ENCODE peak calls at places on chromosomes 2 and 18, in eight cellular contexts. D is HCT116, M is body of pancreas, N is H54, S is Peyer's patch, V is IMR-90, G is HepG2, T is thyroid gland. W is an unnamed sample.

GRCh38 chr2:64992218-64992617 is 3.0 kb downstream of the SLC1A4 start:
- DNase-seq in D (no peak), G (no peak), N (no peak), V (no peak), S (no peak), T (no peak), M (no peak), W (no peak)

GRCh38 chr2:204255469-204255868 is 289.8 kb upstream of the PARD3B start:
- DNase-seq in S (no peak), T (no peak), G (no peak), D (no peak), V (no peak), M (no peak), N (no peak), W (no peak)

GRCh38 chr2:205730701-205731271 is 48.5 kb downstream of the NRP2 start:
- DNase-seq in N (no peak), G (no peak), S (no peak), D (no peak), M (no peak), T (no peak), V (peak), W (no peak)

GRCh38 chr2:39068757-39069515 is 51.9 kb downstream of the SOS1 start:
- DNase-seq in V (peak), N (no peak), D (no peak), S (no peak), T (no peak), M (no peak), G (no peak), W (peak)

GRCh38 chr18:12046751-12047335 is 46.8 kb upstream of the ANKRD62 start:
- DNase-seq in M (no peak), N (no peak), V (no peak), D (no peak), T (no peak), S (no peak), G (no peak), W (no peak)

GRCh38 chr18:8765692-8766463 is 60.5 kb downstream of the MTCL1 start:
- DNase-seq in T (no peak), N (no peak), M (no peak), V (no peak), G (no peak), S (no peak), D (peak), W (no peak)

GRCh38 chr2:77397763-77398162 is 124.4 kb downstream of the LRRTM4 start:
- DNase-seq in S (no peak), M (no peak), D (no peak), G (no peak), V (no peak), N (no peak), T (no peak), W (no peak)

GRCh38 chr2:29706171-29706690 is 215.2 kb downstream of the ALK start:
- DNase-seq in V (no peak), M (no peak), N (no peak), T (no peak), S (no peak), D (no peak), G (no peak), W (no peak)

GRCh38 chr2:149042881-149043280 is 4.4 kb downstream of the LYPD6B start:
- DNase-seq in S (no peak), N (no peak), G (no peak), T (no peak), M (no peak), V (no peak), D (no peak), W (no peak)

GRCh38 chr2:198762456-198762855 is 695.3 kb downstream of the SATB2 start:
- DNase-seq in V (no peak), G (no peak), D (no peak), N (no peak), T (no peak), M (no peak), S (no peak), W (no peak)

GRCh38 chr2:149556452-149556851 is 31.1 kb downstream of the MMADHC start:
- DNase-seq in V (no peak), N (no peak), T (no peak), G (no peak), M (no peak), S (no peak), D (no peak), W (no peak)

GRCh38 chr2:18117592-18117991 is 239.1 kb downstream of the KCNS3 start:
- DNase-seq in T (no peak), M (peak), V (peak), G (peak), D (peak), S (no peak), N (peak), W (peak)

GRCh38 chr2:232597362-232598079 is 35.9 kb upstream of the EFHD1 start:
- DNase-seq in N (no peak), S (no peak), T (no peak), M (no peak), D (no peak), G (no peak), V (no peak), W (no peak)

GRCh38 chr2:233816771-233817170 is 37.6 kb downstream of the HJURP start:
- DNase-seq in S (peak), T (no peak), G (no peak), D (no peak), V (no peak), M (peak), N (no peak), W (no peak)

DNA sequence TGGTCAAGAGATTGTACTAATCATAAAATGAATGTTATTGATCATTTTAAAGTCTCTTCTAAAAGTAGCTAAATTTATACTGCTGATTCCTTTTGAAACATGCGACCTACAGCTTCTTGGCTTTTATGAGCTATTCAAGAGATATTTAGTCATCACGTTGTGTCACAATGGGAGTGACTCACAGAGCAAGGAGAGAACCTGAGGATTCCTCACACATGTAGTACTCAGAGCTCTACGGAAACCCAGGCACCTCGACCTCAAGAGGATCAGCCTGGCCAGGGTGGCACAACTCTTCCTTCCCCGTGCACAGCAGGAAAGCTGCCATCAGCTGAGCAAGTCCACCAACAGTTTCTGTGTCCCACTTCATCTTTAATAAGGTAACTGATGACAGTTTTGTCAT is at the start of gene DHRS9:
- DNase-seq in N (peak), D (peak), G (no peak), S (no peak), T (no peak), M (no peak), V (peak), W (no peak)
- TF ChIP-seq POLR2A in N (no peak), D (no peak), G (no peak), S (no peak), T (no peak), M (no peak), V (no peak), W (no peak)

GRCh38 chr2:229921892-229922448 is at the start of gene TRIP12:
- DNase-seq in G (peak), N (peak), T (peak), S (peak), D (peak), M (peak), V (peak), W (peak)
- TF ChIP-seq POLR2A in G (no peak), N (peak), T (no peak), S (peak), D (no peak), M (no peak), V (no peak), W (peak)

DNA sequence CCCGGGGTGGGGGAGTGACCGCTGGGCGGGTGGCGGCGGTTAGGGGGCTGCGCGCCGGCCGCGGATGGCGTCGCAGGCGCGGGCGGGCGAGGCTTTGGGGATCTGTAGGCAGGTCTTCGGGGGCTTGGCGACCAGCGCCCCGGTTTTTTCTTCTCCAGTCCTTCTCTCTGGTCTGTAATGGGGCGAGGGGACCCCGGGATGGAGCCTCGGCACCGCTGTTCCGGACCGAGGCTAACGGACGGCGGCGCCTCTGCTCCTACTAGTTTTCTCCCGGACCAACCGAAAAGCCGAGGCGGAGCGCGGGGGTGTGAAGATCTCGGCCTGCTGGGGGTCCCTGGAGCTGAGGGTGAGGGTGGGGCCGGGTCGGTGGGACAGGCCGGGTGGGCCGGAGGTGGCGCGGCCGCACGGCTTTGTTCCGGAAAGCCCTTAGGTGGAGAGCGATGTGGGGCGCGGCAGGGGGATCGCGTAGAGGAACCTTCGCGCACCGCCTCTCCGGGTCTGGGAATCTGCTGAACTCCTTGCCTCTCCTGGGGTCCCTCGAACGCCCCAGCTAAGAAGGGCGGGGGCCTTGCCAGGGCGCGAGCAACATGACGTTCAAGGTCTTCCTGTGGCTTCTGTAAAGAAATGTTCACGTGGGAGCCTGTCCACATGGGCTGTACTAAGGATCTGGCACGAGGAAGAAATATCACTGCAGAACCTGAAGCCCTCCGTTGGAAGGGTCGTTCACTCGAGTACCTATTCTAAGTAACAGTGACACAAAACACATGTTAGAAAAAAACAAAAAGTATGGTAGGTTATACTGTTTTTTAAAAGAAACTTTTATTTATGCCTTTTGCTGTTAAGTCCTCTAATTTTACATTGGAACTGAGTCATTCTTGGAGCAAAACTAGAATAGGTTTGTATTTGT is 861 bp downstream of the SLC39A10 start:
- DNase-seq in V (peak), G (peak), D (no peak), T (peak), M (peak), S (peak), N (no peak), W (peak)
- TF ChIP-seq POLR2A in V (peak), G (peak), D (no peak), T (no peak), M (peak), S (peak), N (no peak), W (peak)

DNA sequence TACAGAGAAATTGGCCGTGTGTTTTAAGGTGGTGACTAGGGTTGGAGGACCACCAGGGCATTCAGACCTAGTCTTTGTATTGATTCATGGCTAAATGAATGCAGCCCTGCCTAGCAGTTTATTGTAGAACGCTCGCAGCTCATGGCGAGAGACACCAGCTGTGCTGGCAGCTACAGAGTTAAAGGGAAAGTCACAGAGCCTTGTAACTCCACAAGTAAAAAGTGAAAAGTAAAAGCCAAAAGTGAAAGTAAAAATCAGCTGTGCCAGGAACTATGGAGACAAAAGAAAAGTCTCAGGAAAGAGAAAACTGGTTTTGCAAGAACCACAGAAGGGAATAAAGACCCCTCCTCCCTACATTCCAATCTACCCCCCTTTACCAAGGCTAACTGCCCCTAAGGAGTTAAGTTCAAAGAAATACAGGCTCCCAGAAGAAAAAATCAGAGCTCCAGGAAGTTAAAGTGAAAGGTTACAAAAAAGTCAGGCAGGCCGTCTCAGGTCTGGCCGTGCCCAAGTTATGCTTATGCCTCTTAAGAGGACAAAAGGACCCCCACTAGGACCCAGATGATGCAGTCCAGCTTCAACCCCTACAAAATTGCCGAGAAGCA is 46.4 kb upstream of the SELENOI start:
- DNase-seq in G (peak), T (peak), S (peak), D (no peak), M (peak), V (peak), N (no peak), W (peak)
- TF ChIP-seq POLR2A in G (no peak), T (no peak), S (no peak), D (no peak), M (no peak), V (no peak), N (no peak), W (no peak)

GRCh38 chr2:68774569-68775271 is 40.1 kb downstream of the ARHGAP25 start:
- DNase-seq in V (peak), N (no peak), M (no peak), S (peak), T (peak), D (no peak), G (no peak), W (peak)
- TF ChIP-seq POLR2A in V (no peak), N (no peak), M (no peak), S (peak), T (no peak), D (no peak), G (no peak), W (no peak)

GRCh38 chr2:85741811-85742507 is 11.8 kb upstream of the ATOH8 start:
- DNase-seq in D (no peak), G (peak), N (no peak), S (no peak), V (peak), T (peak), M (peak), W (no peak)
- TF ChIP-seq POLR2A in D (no peak), G (no peak), N (no peak), S (no peak), V (no peak), T (no peak), M (no peak), W (no peak)

DNA sequence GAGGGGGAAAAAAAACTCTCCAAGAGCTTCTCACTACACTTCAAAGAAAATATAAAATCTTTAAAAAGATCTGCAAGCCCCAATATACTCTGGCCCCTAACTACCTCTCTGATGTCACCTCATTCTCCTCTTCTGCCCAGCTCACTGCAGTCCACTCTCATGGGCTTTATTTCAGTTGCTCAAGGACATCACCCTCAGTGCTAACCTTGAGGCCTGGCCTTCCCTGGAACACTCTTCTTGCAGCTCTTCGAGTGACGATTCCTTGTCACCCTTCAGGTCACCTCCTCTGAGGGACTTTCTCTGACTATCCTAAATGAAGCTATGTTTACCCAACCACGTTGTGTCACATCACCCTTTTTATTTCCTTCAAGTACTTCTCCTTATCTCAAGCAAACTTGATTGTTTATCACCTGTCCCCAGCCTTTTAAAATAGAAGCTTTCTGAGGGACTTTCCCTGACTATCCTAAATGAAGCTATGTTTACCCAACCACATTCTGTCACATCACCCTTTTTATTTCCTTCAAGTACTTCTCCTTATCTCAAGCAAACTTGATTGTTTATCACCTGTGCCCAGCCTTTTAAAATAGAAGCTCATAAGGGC is 10.4 kb downstream of the RTTN start:
- DNase-seq in D (no peak), G (no peak), N (no peak), M (no peak), V (no peak), T (no peak), S (no peak), W (no peak)
- TF ChIP-seq POLR2A in D (no peak), G (no peak), N (no peak), M (no peak), V (no peak), T (no peak), S (no peak), W (no peak)

GRCh38 chr2:174024524-174025270 is 59.5 kb upstream of the SP3 start:
- DNase-seq in V (peak), N (no peak), D (no peak), T (peak), M (peak), G (no peak), S (peak), W (no peak)

GRCh38 chr2:174022431-174022830 is 57.3 kb upstream of the SP3 start:
- DNase-seq in G (no peak), D (no peak), S (no peak), T (peak), N (no peak), M (no peak), V (no peak), W (no peak)

GRCh38 chr2:174026122-174026845 is 61.1 kb upstream of the SP3 start:
- DNase-seq in D (no peak), G (no peak), S (no peak), T (no peak), N (no peak), M (no peak), V (peak), W (no peak)

GRCh38 chr2:174025271-174026121 is 60.3 kb upstream of the SP3 start:
- DNase-seq in V (peak), M (no peak), N (no peak), T (peak), D (no peak), S (peak), G (peak), W (no peak)

GRCh38 chr2:174023591-174024523 is 58.7 kb upstream of the SP3 start:
- DNase-seq in S (no peak), D (peak), T (peak), N (no peak), G (peak), M (no peak), V (peak), W (no peak)
- TF ChIP-seq POLR2A in S (no peak), D (no peak), T (no peak), N (no peak), G (no peak), M (no peak), V (peak), W (no peak)

DNA sequence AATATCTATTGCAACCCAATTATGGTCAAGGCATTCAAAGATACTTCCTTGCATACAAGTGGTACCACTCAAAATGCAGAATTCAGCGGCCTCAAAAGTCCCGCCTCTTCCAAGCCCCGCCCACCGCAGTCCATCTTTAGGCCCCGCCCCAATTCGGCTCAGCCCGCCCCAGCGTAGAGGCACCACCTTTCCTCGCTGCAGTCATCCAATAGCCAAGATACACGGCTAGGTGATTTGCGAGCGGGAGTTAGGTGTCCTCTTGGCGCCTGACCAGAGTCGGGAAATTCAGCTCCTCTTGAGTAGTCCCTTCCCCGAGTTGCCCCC is 431 bp upstream of the SEC11C start:
- DNase-seq in N (peak), S (peak), D (peak), T (peak), V (peak), M (peak), G (peak), W (peak)
- TF ChIP-seq POLR2A in N (no peak), S (peak), D (no peak), T (no peak), V (no peak), M (no peak), G (no peak), W (no peak)

W was measured in erythroblast.